ENCODE peak calls at places on chromosomes 12 and 14, in five cellular contexts. B is left lung, L is tibial artery, A is psoas muscle, X is mucosa of descending colon. H is an unnamed sample.

GRCh38 chr14:31206536-31207286 is 882 bp downstream of the HECTD1 start:
- DNase-seq in B (peak; percentile 87), L (peak; percentile 71), X (peak; percentile 51), A (no peak), H (peak; percentile 77)

GRCh38 chr12:109027767-109028166 is 6.9 kb upstream of the SVOP start:
- DNase-seq in B (no peak), L (no peak), X (no peak), A (no peak), H (no peak)

GRCh38 chr12:83573676-83574075 is 887.0 kb downstream of the TMTC2 start:
- DNase-seq in A (no peak), B (no peak), L (no peak), X (no peak), H (no peak)

GRCh38 chr12:102513739-102514138 is 33.4 kb upstream of the IGF1 start:
- DNase-seq in B (no peak), X (no peak), A (no peak), L (no peak), H (peak; percentile 52)

GRCh38 chr12:89059721-89060120 is 292.6 kb downstream of the DUSP6 start:
- DNase-seq in B (no peak), L (no peak), X (peak; percentile 18), A (no peak), H (no peak)

GRCh38 chr12:12976366-12976765 is 23.7 kb downstream of the HEBP1 start:
- DNase-seq in X (no peak), A (no peak), B (no peak), L (no peak), H (no peak)

GRCh38 chr12:106345739-106346138 is 11.8 kb upstream of the POLR3B start:
- DNase-seq in B (no peak), X (peak; percentile 45), L (no peak), A (no peak), H (peak; percentile 89)

GRCh38 chr12:101570022-101570421 is 24.7 kb upstream of the MYBPC1 start:
- DNase-seq in X (peak; percentile 12), L (no peak), B (no peak), A (no peak), H (no peak)

GRCh38 chr12:79302171-79302841 is 388.5 kb downstream of the PAWR start:
- DNase-seq in L (no peak), A (no peak), B (no peak), X (no peak), H (no peak)

GRCh38 chr12:121167232-121167820 is 34.6 kb downstream of the P2RX7 start:
- DNase-seq in L (peak; percentile 37), B (no peak), A (no peak), X (no peak), H (no peak)

GRCh38 chr12:106416273-106416672 is 58.7 kb downstream of the POLR3B start:
- DNase-seq in X (no peak), A (no peak), L (no peak), B (no peak), H (no peak)

GRCh38 chr12:69509308-69509736 is 39.1 kb downstream of the FRS2 start:
- DNase-seq in B (no peak), X (no peak), A (no peak), L (no peak), H (no peak)

GRCh38 chr12:69511469-69511868 is 41.3 kb downstream of the FRS2 start:
- DNase-seq in L (no peak), A (no peak), X (no peak), B (no peak), H (no peak)

GRCh38 chr12:69510176-69510827 is 40.1 kb downstream of the FRS2 start:
- DNase-seq in X (peak; percentile 32), L (no peak), B (no peak), A (no peak), H (no peak)

GRCh38 chr12:69511870-69512269 is 41.7 kb downstream of the FRS2 start:
- DNase-seq in L (no peak), A (no peak), X (no peak), B (no peak), H (no peak)

GRCh38 chr12:69511016-69511415 is 40.8 kb downstream of the FRS2 start:
- DNase-seq in A (no peak), B (no peak), X (no peak), L (no peak), H (no peak)
- H3K4me1 ChIP-seq in A (peaks cover 59% of the 10 kb centered on the region), B (peaks cover 48% of the 10 kb centered on the region), X (peaks cover 8% of the 10 kb centered on the region), L (no peaks in the 10 kb centered on the region), H (peaks cover 3% of the 10 kb centered on the region)

GRCh38 chr12:14026536-14026935 is 45.1 kb upstream of the GRIN2B start:
- DNase-seq in B (no peak), A (no peak), X (no peak), L (no peak), H (no peak)
- H3K4me3 ChIP-seq in B (no peak overlapping the region), A (no peak overlapping the region), X (no peak overlapping the region), L (no peak overlapping the region), H (no peak overlapping the region)

DNA sequence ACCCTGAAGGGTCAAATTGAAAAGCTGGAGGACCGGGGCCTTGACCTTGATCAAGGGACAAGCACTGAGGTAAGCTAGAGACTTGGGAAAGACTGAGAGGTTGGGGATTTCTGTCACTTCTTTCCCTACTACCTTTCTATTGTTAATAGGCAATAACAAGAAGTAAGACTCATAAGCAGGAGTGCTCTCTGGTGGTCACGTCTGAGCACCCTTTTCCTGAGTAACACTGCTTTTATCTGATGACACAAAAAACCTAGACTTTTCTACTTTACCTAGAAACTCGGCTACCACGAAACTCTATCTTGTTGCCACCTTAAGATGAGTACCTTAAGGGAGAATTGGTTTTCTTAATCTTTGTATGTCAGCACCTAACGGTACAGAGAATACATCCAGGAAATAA is 35.5 kb upstream of the PPFIBP1 start:
- DNase-seq in A (no peak), L (no peak), B (no peak), X (no peak), H (no peak)
- TF ChIP-seq CTCF in A (no peak), L (no peak), B (no peak), X (no peak), H (peak; percentile 53)

GRCh38 chr12:111599459-111600295 is 562 bp upstream of the ATXN2 start:
- DNase-seq in B (peak; percentile 95), A (peak; percentile 96), X (peak; percentile 88), L (peak; percentile 94), H (peak; percentile 99)
- H3K4me1 ChIP-seq in B (peaks cover 30% of the 10 kb centered on the region), A (peaks cover 28% of the 10 kb centered on the region), X (peaks cover 10% of the 10 kb centered on the region), L (peaks cover 18% of the 10 kb centered on the region), H (no peaks in the 10 kb centered on the region)

DNA sequence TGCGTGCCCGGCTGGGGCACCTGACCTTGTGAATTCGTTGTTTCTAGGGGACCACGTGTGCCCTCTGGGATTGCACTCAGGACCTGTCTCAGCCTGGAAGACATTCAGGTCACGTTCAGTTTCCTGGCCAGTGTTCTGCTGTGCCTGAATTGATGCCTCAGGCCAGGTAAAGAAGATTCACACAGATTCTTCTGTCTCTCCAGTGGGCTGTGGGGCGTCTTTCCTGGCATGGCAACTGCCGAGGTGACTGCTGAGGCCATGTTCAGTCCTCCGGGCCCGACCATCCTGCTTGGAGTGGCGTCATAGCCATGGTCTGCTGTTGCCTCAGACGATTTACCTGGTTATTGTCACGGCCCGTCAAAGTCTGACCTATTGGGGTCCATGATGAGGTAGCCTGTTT is 13.5 kb downstream of the ZNF605 start:
- DNase-seq in L (peak; percentile 51), B (no peak), A (no peak), X (no peak), H (no peak)
- H3K4me3 ChIP-seq in L (no peak overlapping the region), B (no peak overlapping the region), A (no peak overlapping the region), X (no peak overlapping the region), H (peak overlapping the region; percentile 18)

GRCh38 chr12:54958048-54958658 is 26.4 kb downstream of the TESPA1 start:
- DNase-seq in X (peak; percentile 70), L (no peak), B (no peak), A (no peak), H (peak; percentile 84)
- TF ChIP-seq CTCF in X (no peak), L (peak; percentile 52), B (peak; percentile 55), A (peak; percentile 67), H (peak; percentile 88)

GRCh38 chr12:92557422-92557724 is 145.4 kb upstream of the PLEKHG7 start:
- DNase-seq in B (no peak), L (no peak), X (no peak), A (no peak), H (no peak)
- H3K4me1 ChIP-seq in B (peaks cover 27% of the 10 kb centered on the region), L (peaks cover 21% of the 10 kb centered on the region), X (peaks cover 4% of the 10 kb centered on the region), A (peaks cover 4% of the 10 kb centered on the region), H (peaks cover 7% of the 10 kb centered on the region)

GRCh38 chr12:131852551-131853299 is 24.5 kb downstream of the MMP17 start:
- DNase-seq in A (peak; percentile 28), L (no peak), B (peak; percentile 65), X (no peak), H (peak; percentile 61)
- H3K4me3 ChIP-seq in A (no peak overlapping the region), L (no peak overlapping the region), B (no peak overlapping the region), X (no peak overlapping the region), H (no peak overlapping the region)

GRCh38 chr14:64630778-64631177 is 73.4 kb upstream of the PLEKHG3 start:
- DNase-seq in L (no peak), B (no peak), X (peak; percentile 53), A (no peak), H (peak; percentile 15)

GRCh38 chr14:64634558-64634957 is 69.7 kb upstream of the PLEKHG3 start:
- DNase-seq in B (no peak), X (no peak), L (no peak), A (no peak), H (peak; percentile 25)

GRCh38 chr14:64628940-64629403 is 75.3 kb upstream of the PLEKHG3 start:
- DNase-seq in L (no peak), A (no peak), B (no peak), X (no peak), H (peak; percentile 64)

GRCh38 chr14:64636208-64636979 is 67.8 kb upstream of the PLEKHG3 start:
- DNase-seq in X (peak; percentile 80), B (peak; percentile 87), L (peak; percentile 82), A (peak; percentile 77), H (peak; percentile 93)

DNA sequence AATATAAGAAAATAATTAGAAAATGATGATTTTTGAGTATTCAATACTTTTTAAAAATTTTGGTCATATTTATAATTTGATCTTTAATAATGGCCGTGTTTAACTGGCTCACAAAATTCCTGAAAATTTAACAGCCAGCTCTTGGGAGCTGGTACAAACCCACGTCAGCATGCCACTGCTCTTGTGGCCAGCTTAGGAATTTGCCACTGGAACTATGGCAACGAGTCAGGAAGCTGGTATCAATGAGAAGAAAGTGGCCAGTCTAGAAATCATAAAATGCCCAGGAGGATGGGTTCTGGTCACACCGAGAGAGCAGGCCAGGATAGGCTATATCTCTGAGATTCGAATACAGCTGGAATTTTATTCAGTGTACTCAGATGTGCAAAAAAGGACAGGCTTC is 72.2 kb upstream of the PLEKHG3 start:
- DNase-seq in B (no peak), L (no peak), A (no peak), X (no peak), H (peak; percentile 37)
- TF ChIP-seq CTCF in B (no peak), L (no peak), A (no peak), X (no peak), H (no peak)

GRCh38 chr14:101972126-101972785 is 7.9 kb downstream of the DYNC1H1 start:
- DNase-seq in X (peak; percentile 78), A (peak; percentile 84), L (peak; percentile 91), B (peak; percentile 84), H (peak; percentile 71)
- H3K4me1 ChIP-seq in X (peaks cover 24% of the 10 kb centered on the region), A (peaks cover 38% of the 10 kb centered on the region), L (peaks cover 8% of the 10 kb centered on the region), B (peaks cover 59% of the 10 kb centered on the region), H (peaks cover 5% of the 10 kb centered on the region)

H was measured in endodermal cell.